ENCODE peak calls at places on chromosomes 11 and 22, in nine cellular contexts. U, Y, Q, L, C, B, I, R and F are unnamed samples.

GRCh38 chr22:35411112-35411511 is 11.2 kb downstream of the MCM5 start:
- DNase-seq in U (no peak), Y (no peak), Q (no peak), L (no peak), C (no peak), B (no peak), I (no peak), R (no peak), F (no peak)

GRCh38 chr11:10900686-10901415 is 43.0 kb upstream of the ZBED5 start:
- DNase-seq in U (no peak), Y (no peak), Q (no peak), L (peak), C (no peak), B (no peak), I (no peak), R (no peak), F (no peak)

GRCh38 chr11:60835472-60835871 is 6.4 kb upstream of the CCDC86 start:
- DNase-seq in U (no peak), Y (no peak), Q (no peak), L (no peak), C (no peak), B (no peak), I (no peak), R (no peak), F (no peak)

GRCh38 chr11:15624701-15625100 is 510.0 kb downstream of the INSC start:
- DNase-seq in U (no peak), Y (no peak), Q (no peak), L (no peak), C (no peak), B (no peak), I (no peak), R (no peak), F (no peak)

GRCh38 chr11:95849087-95849825 is 59.0 kb downstream of the CEP57 start:
- DNase-seq in U (no peak), Y (no peak), Q (peak), L (no peak), C (no peak), B (peak), I (peak), R (no peak), F (no peak)

GRCh38 chr11:15942126-15942525 is 414.2 kb downstream of the SOX6 start:
- DNase-seq in U (no peak), Y (no peak), Q (no peak), L (no peak), C (no peak), B (no peak), I (no peak), R (no peak), F (no peak)

GRCh38 chr11:62069374-62069773 is 54.4 kb upstream of the INCENP start:
- DNase-seq in U (no peak), Y (no peak), Q (no peak), L (no peak), C (no peak), B (no peak), I (no peak), R (no peak), F (no peak)

GRCh38 chr11:45922425-45923082 is at the start of gene LARGE2:
- DNase-seq in U (no peak), Y (peak), Q (no peak), L (no peak), C (peak), B (peak), I (peak), R (no peak), F (peak)

GRCh38 chr11:6992457-6993431 is 27.4 kb downstream of the ZNF214 start:
- DNase-seq in U (no peak), Y (no peak), Q (no peak), L (no peak), C (no peak), B (no peak), I (no peak), R (no peak), F (no peak)

GRCh38 chr11:43359432-43359818 is 705 bp downstream of the TTC17 start:
- DNase-seq in U (peak), Y (no peak), Q (no peak), L (no peak), C (no peak), B (no peak), I (peak), R (no peak), F (no peak)

GRCh38 chr22:30038219-30038618 is 42.0 kb upstream of the HORMAD2 start:
- DNase-seq in U (no peak), Y (no peak), Q (peak), L (no peak), C (no peak), B (no peak), I (no peak), R (no peak), F (peak)

GRCh38 chr22:17974087-17974486 is 50.3 kb downstream of the MICAL3 start:
- DNase-seq in U (no peak), Y (no peak), Q (no peak), L (no peak), C (no peak), B (no peak), I (no peak), R (no peak), F (no peak)

GRCh38 chr11:18578975-18579598 is 9.4 kb downstream of the UEVLD start:
- DNase-seq in U (no peak), Y (no peak), Q (no peak), L (no peak), C (no peak), B (no peak), I (peak), R (no peak), F (no peak)